ENCODE peak calls at places on chromosomes 16 and 17, in ten cellular contexts. One of them, this sample, is unnamed.

GRCh38 chr17:57375040-57375769 is 118.9 kb downstream of the MSI2 start:
- DNase-seq in trophoblast cell: no peak
- DNase-seq in ovary: no peak
- DNase-seq in foreskin fibroblast: no peak
- DNase-seq in endodermal cell: no peak
- DNase-seq in thoracic aorta: no peak
- DNase-seq in WERI-Rb-1: no peak
- DNase-seq in MM.1S: no peak
- DNase-seq in mesenchymal stem cell: no peak
- DNase-seq in GM23338: no peak
- DNase-seq in this sample: no peak

GRCh38 chr17:57518587-57519118 is 226.4 kb downstream of the CCDC182 start:
- DNase-seq in endodermal cell: no peak
- DNase-seq in WERI-Rb-1: peak
- DNase-seq in ovary: no peak
- DNase-seq in trophoblast cell: peak
- DNase-seq in GM23338: no peak
- DNase-seq in mesenchymal stem cell: peak
- DNase-seq in MM.1S: no peak
- DNase-seq in foreskin fibroblast: no peak
- DNase-seq in thoracic aorta: no peak
- DNase-seq in this sample: no peak

GRCh38 chr17:61487161-61487654 is 35.0 kb downstream of the TBX4 start:
- DNase-seq in endodermal cell: peak
- DNase-seq in GM23338: no peak
- DNase-seq in ovary: no peak
- DNase-seq in mesenchymal stem cell: no peak
- DNase-seq in MM.1S: no peak
- DNase-seq in foreskin fibroblast: peak
- DNase-seq in WERI-Rb-1: peak
- DNase-seq in trophoblast cell: no peak
- DNase-seq in thoracic aorta: no peak
- DNase-seq in this sample: peak

GRCh38 chr16:12681653-12682052 is 122.0 kb downstream of the CPPED1 start:
- DNase-seq in MM.1S: no peak
- DNase-seq in mesenchymal stem cell: no peak
- DNase-seq in endodermal cell: no peak
- DNase-seq in foreskin fibroblast: no peak
- DNase-seq in GM23338: no peak
- DNase-seq in trophoblast cell: no peak
- DNase-seq in ovary: no peak
- DNase-seq in thoracic aorta: no peak
- DNase-seq in WERI-Rb-1: no peak
- DNase-seq in this sample: no peak

GRCh38 chr16:47927330-47927729 is 228.5 kb downstream of the ABCC12 start:
- DNase-seq in thoracic aorta: no peak
- DNase-seq in GM23338: no peak
- DNase-seq in MM.1S: no peak
- DNase-seq in endodermal cell: no peak
- DNase-seq in trophoblast cell: peak
- DNase-seq in mesenchymal stem cell: peak
- DNase-seq in ovary: no peak
- DNase-seq in foreskin fibroblast: peak
- DNase-seq in WERI-Rb-1: no peak
- DNase-seq in this sample: no peak

GRCh38 chr17:6456914-6457687 is 12.8 kb downstream of the PIMREG start:
- DNase-seq in trophoblast cell: peak
- DNase-seq in endodermal cell: peak
- DNase-seq in WERI-Rb-1: no peak
- DNase-seq in foreskin fibroblast: peak
- DNase-seq in thoracic aorta: no peak
- DNase-seq in MM.1S: no peak
- DNase-seq in GM23338: no peak
- DNase-seq in mesenchymal stem cell: peak
- DNase-seq in ovary: no peak
- DNase-seq in this sample: no peak

GRCh38 chr16:62249069-62249468 is 212.8 kb upstream of the CDH8 start:
- DNase-seq in thoracic aorta: no peak
- DNase-seq in mesenchymal stem cell: no peak
- DNase-seq in GM23338: peak
- DNase-seq in WERI-Rb-1: no peak
- DNase-seq in MM.1S: no peak
- DNase-seq in trophoblast cell: no peak
- DNase-seq in foreskin fibroblast: no peak
- DNase-seq in ovary: no peak
- DNase-seq in endodermal cell: no peak
- DNase-seq in this sample: no peak

GRCh38 chr17:75317671-75318070 is 28.4 kb upstream of the SLC25A19 start:
- DNase-seq in GM23338: peak
- DNase-seq in mesenchymal stem cell: no peak
- DNase-seq in foreskin fibroblast: no peak
- DNase-seq in thoracic aorta: no peak
- DNase-seq in endodermal cell: peak
- DNase-seq in trophoblast cell: no peak
- DNase-seq in ovary: no peak
- DNase-seq in WERI-Rb-1: no peak
- DNase-seq in MM.1S: no peak
- DNase-seq in this sample: peak

GRCh38 chr16:1093284-1094123 is 2.5 kb downstream of the C1QTNF8 start:
- DNase-seq in MM.1S: no peak
- DNase-seq in ovary: no peak
- DNase-seq in WERI-Rb-1: no peak
- DNase-seq in trophoblast cell: no peak
- DNase-seq in foreskin fibroblast: peak
- DNase-seq in endodermal cell: peak
- DNase-seq in mesenchymal stem cell: no peak
- DNase-seq in thoracic aorta: no peak
- DNase-seq in GM23338: peak
- DNase-seq in this sample: no peak

GRCh38 chr16:47064775-47065174 is 79.0 kb downstream of the NETO2 start:
- DNase-seq in MM.1S: no peak
- DNase-seq in trophoblast cell: no peak
- DNase-seq in GM23338: peak
- DNase-seq in endodermal cell: no peak
- DNase-seq in foreskin fibroblast: no peak
- DNase-seq in WERI-Rb-1: no peak
- DNase-seq in mesenchymal stem cell: no peak
- DNase-seq in ovary: no peak
- DNase-seq in thoracic aorta: no peak
- DNase-seq in this sample: no peak

GRCh38 chr17:35289222-35289621 is 46.4 kb downstream of the SLFN5 start:
- DNase-seq in ovary: no peak
- DNase-seq in mesenchymal stem cell: no peak
- DNase-seq in thoracic aorta: no peak
- DNase-seq in foreskin fibroblast: no peak
- DNase-seq in trophoblast cell: no peak
- DNase-seq in endodermal cell: no peak
- DNase-seq in MM.1S: peak
- DNase-seq in WERI-Rb-1: no peak
- DNase-seq in GM23338: no peak
- DNase-seq in this sample: no peak
- H3K4me3 ChIP-seq in ovary: no peak
- H3K4me3 ChIP-seq in mesenchymal stem cell: no peak
- H3K4me3 ChIP-seq in thoracic aorta: no peak
- H3K4me3 ChIP-seq in foreskin fibroblast: no peak
- H3K4me3 ChIP-seq in trophoblast cell: no peak
- H3K4me3 ChIP-seq in endodermal cell: no peak
- H3K4me3 ChIP-seq in MM.1S: no peak
- H3K4me3 ChIP-seq in WERI-Rb-1: no peak
- H3K4me3 ChIP-seq in GM23338: no peak
- H3K4me3 ChIP-seq in this sample: no peak

DNA sequence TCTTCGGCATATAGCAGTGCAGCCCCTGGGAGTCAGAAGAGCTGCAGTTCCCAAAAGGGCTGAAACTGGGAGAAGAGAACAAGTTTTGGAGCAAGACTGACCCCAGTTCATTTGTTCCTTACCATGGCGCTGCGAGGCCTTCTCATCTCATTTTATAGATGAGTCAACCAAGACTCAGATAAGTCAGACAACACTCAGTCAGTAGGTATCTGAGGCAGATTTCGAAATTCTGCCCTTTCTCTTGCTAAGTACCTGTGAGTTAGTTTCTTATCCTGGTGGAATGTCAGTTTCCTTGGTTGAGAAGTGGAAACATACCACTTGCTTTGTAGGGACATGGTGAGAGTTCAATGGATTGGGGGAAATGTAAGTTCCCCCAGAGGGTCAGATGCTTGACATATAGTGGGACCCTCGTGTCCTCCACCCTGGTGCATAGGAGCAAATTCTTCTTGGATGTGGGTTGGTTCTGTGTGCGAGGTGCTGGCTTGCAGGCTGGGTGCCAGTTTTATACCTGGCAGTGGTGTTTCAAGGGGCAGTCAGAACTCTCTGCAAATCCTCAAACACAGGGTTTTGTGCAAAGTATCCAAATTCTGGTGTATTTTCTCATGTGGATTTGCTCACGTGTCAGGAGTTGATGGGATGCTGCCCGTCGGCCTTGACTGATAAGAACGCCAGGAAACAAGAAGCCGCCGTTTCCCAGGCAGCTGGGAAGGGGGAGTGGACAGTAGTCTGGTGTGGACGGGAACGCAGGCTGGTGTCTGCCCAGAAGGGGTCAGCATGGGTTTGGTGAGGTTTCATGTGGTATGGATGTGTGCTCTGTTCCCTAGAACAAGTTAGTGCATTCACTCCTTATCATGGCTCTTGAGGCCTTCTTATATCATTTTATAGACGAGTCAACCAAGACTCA is 61.1 kb upstream of the CIBAR2 start:
- DNase-seq in ovary: peak
- DNase-seq in foreskin fibroblast: peak
- DNase-seq in endodermal cell: peak
- DNase-seq in MM.1S: no peak
- DNase-seq in WERI-Rb-1: peak
- DNase-seq in thoracic aorta: no peak
- DNase-seq in GM23338: no peak
- DNase-seq in trophoblast cell: peak
- DNase-seq in mesenchymal stem cell: peak
- DNase-seq in this sample: peak
- H3K4me3 ChIP-seq in ovary: no peak
- H3K4me3 ChIP-seq in foreskin fibroblast: peak
- H3K4me3 ChIP-seq in endodermal cell: no peak
- H3K4me3 ChIP-seq in MM.1S: no peak
- H3K4me3 ChIP-seq in WERI-Rb-1: peak
- H3K4me3 ChIP-seq in thoracic aorta: peak
- H3K4me3 ChIP-seq in GM23338: peak
- H3K4me3 ChIP-seq in trophoblast cell: no peak
- H3K4me3 ChIP-seq in mesenchymal stem cell: peak
- H3K4me3 ChIP-seq in this sample: no peak

GRCh38 chr17:43368740-43369506 is 29.9 kb upstream of the ARL4D start:
- DNase-seq in mesenchymal stem cell: peak
- DNase-seq in WERI-Rb-1: peak
- DNase-seq in endodermal cell: peak
- DNase-seq in thoracic aorta: peak
- DNase-seq in ovary: peak
- DNase-seq in foreskin fibroblast: peak
- DNase-seq in MM.1S: peak
- DNase-seq in trophoblast cell: peak
- DNase-seq in GM23338: peak
- DNase-seq in this sample: peak

GRCh38 chr17:43366809-43367587 is 31.8 kb upstream of the ARL4D start:
- DNase-seq in MM.1S: no peak
- DNase-seq in GM23338: peak
- DNase-seq in mesenchymal stem cell: no peak
- DNase-seq in endodermal cell: peak
- DNase-seq in ovary: peak
- DNase-seq in trophoblast cell: no peak
- DNase-seq in thoracic aorta: no peak
- DNase-seq in foreskin fibroblast: no peak
- DNase-seq in WERI-Rb-1: no peak
- DNase-seq in this sample: peak

GRCh38 chr17:43369986-43370385 is 28.8 kb upstream of the ARL4D start:
- DNase-seq in WERI-Rb-1: no peak
- DNase-seq in trophoblast cell: no peak
- DNase-seq in ovary: no peak
- DNase-seq in GM23338: no peak
- DNase-seq in foreskin fibroblast: no peak
- DNase-seq in endodermal cell: no peak
- DNase-seq in MM.1S: no peak
- DNase-seq in mesenchymal stem cell: no peak
- DNase-seq in thoracic aorta: no peak
- DNase-seq in this sample: no peak

GRCh38 chr17:43365356-43365755 is 33.4 kb upstream of the ARL4D start:
- DNase-seq in GM23338: peak
- DNase-seq in trophoblast cell: no peak
- DNase-seq in endodermal cell: no peak
- DNase-seq in ovary: no peak
- DNase-seq in thoracic aorta: no peak
- DNase-seq in mesenchymal stem cell: no peak
- DNase-seq in WERI-Rb-1: no peak
- DNase-seq in MM.1S: no peak
- DNase-seq in foreskin fibroblast: peak
- DNase-seq in this sample: no peak

GRCh38 chr17:43367588-43368242 is 31.1 kb upstream of the ARL4D start:
- DNase-seq in GM23338: peak
- DNase-seq in foreskin fibroblast: peak
- DNase-seq in mesenchymal stem cell: peak
- DNase-seq in WERI-Rb-1: peak
- DNase-seq in trophoblast cell: peak
- DNase-seq in MM.1S: peak
- DNase-seq in ovary: peak
- DNase-seq in thoracic aorta: no peak
- DNase-seq in endodermal cell: peak
- DNase-seq in this sample: peak
- H3K4me3 ChIP-seq in GM23338: peak
- H3K4me3 ChIP-seq in foreskin fibroblast: peak
- H3K4me3 ChIP-seq in mesenchymal stem cell: peak
- H3K4me3 ChIP-seq in WERI-Rb-1: peak
- H3K4me3 ChIP-seq in trophoblast cell: no peak
- H3K4me3 ChIP-seq in MM.1S: peak
- H3K4me3 ChIP-seq in ovary: peak
- H3K4me3 ChIP-seq in thoracic aorta: peak
- H3K4me3 ChIP-seq in endodermal cell: peak
- H3K4me3 ChIP-seq in this sample: no peak

DNA sequence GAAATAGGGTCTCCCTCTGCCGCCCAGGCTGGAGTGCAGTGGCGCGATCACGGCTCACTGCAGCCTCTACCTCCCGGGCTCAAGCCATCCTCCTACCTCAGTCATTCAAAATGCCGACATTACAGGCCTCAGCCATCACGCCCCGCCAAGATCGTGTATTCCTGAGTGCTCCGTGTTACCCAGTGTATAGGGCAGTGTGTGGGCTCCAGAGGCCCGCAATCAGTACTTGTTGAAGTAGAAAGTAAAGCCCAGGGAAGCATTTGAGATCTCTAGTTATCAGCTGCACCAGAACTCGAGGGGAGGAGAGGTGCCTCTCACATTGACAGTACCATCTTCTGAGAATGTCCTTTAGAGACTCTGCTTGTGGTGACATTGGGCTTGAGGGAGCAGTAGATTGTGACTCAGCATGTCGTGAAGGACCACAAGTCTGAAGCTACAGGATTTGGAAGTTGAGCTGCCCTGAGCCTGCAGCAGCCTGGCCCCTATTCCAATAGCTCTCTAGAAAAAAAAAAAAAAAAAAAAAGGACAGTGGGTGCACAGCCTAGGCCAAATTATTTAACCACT is 1.1 kb upstream of the PRPSAP1 start:
- DNase-seq in MM.1S: no peak
- DNase-seq in endodermal cell: peak
- DNase-seq in GM23338: peak
- DNase-seq in ovary: no peak
- DNase-seq in foreskin fibroblast: no peak
- DNase-seq in mesenchymal stem cell: no peak
- DNase-seq in WERI-Rb-1: no peak
- DNase-seq in thoracic aorta: no peak
- DNase-seq in trophoblast cell: no peak
- DNase-seq in this sample: peak
- H3K4me3 ChIP-seq in MM.1S: no peak
- H3K4me3 ChIP-seq in endodermal cell: no peak
- H3K4me3 ChIP-seq in GM23338: peak
- H3K4me3 ChIP-seq in ovary: no peak
- H3K4me3 ChIP-seq in foreskin fibroblast: no peak
- H3K4me3 ChIP-seq in mesenchymal stem cell: peak
- H3K4me3 ChIP-seq in WERI-Rb-1: no peak
- H3K4me3 ChIP-seq in thoracic aorta: peak
- H3K4me3 ChIP-seq in trophoblast cell: no peak
- H3K4me3 ChIP-seq in this sample: no peak